ENCODE peak calls at places on chromosomes 1 and 21, in five cellular contexts. G is psoas muscle, V is IMR-90, H is AG04450, F is SK-N-SH. X is an unnamed sample.

GRCh38 chr1:171655215-171656116 is 3.0 kb upstream of the MYOC start:
- DNase-seq in V (peak; percentile 48), G (peak; percentile 90), H (no peak), F (peak; percentile 56), X (peak; percentile 74)

GRCh38 chr1:20058531-20058930 is 11.5 kb upstream of the PLA2G5 start:
- DNase-seq in G (no peak), F (no peak), V (peak; percentile 82), H (peak; percentile 58), X (no peak)

GRCh38 chr1:220884109-220884980 is 5.1 kb downstream of the HLX start:
- DNase-seq in G (no peak), F (no peak), H (no peak), V (no peak), X (peak; percentile 57)

GRCh38 chr1:36913523-36914060 is 120.7 kb downstream of the GRIK3 start:
- DNase-seq in H (no peak), G (no peak), V (no peak), F (no peak), X (no peak)

GRCh38 chr1:46589529-46589928 is 14.5 kb downstream of the MKNK1 start:
- DNase-seq in H (no peak), V (no peak), F (no peak), G (no peak), X (no peak)

GRCh38 chr21:36606292-36606982 is 92.5 kb upstream of the SIM2 start:
- DNase-seq in V (no peak), G (no peak), H (no peak), F (no peak), X (no peak)

GRCh38 chr21:21387891-21388290 is 389.7 kb downstream of the NCAM2 start:
- DNase-seq in F (no peak), H (no peak), V (no peak), G (no peak), X (no peak)

GRCh38 chr1:152461544-152461943 is 47.5 kb upstream of the CRNN start:
- DNase-seq in F (peak; percentile 44), G (no peak), V (peak; percentile 38), H (no peak), X (no peak)

GRCh38 chr1:48878191-48878940 is 101.7 kb upstream of the BEND5 start:
- DNase-seq in F (peak; percentile 30), V (peak; percentile 31), G (no peak), H (no peak), X (no peak)

GRCh38 chr1:116314305-116314919 is 58.6 kb upstream of the ATP1A1 start:
- DNase-seq in F (no peak), V (no peak), H (no peak), G (no peak), X (no peak)

GRCh38 chr1:161727343-161727924 is 6.1 kb downstream of the FCRLB start:
- DNase-seq in F (no peak), H (peak; percentile 74), G (no peak), V (peak; percentile 84), X (no peak)

GRCh38 chr1:201775380-201775779 is 53.6 kb upstream of the IPO9 start:
- DNase-seq in F (no peak), V (no peak), H (no peak), G (no peak), X (no peak)

GRCh38 chr1:228744356-228744755 is 9.1 kb downstream of the RHOU start:
- DNase-seq in V (no peak), H (no peak), G (no peak), F (no peak), X (no peak)

GRCh38 chr1:54274448-54274847 is 74.5 kb downstream of the MRPL37 start:
- DNase-seq in G (peak; percentile 69), H (no peak), F (no peak), V (no peak), X (no peak)
- TF ChIP-seq CTCF in G (peak; percentile 31), H (no peak), F (no peak), V (no peak), X (no peak)

DNA sequence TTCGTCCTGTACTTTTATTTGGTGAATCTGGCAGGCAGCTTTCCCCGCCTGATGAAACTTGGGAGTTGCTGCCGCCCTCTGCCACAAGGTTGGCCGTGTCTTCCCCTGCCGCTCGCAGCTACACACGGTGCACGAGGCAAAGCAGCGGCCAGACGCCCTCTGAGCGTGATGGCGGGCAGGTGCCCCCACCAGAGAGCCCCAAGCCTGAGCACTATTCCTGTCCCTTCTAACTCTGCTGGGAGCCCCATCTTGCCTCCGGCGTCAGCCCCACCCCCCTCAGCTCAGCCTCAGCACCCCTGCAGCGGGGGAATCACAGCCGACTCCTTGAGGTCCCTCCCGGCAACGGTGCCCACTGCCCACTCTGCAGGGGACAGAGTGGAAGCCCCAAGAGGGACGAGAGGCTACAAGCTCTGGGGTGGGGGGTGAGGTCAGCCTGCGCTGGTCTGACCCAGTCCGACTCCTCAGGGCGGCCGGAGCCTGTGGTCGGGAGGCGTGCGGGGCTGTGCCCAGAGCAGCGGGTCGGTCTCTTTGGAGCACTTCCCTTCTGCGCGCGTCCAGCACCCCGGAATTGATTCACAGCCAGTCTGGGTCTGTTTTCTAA is 41.3 kb downstream of the RIPK4 start:
- DNase-seq in V (no peak), F (no peak), H (no peak), G (peak; percentile 56), X (no peak)
- H3K4me3 ChIP-seq in V (no peak overlapping the region), F (no peak overlapping the region), H (no peak overlapping the region), G (no peak overlapping the region), X (no peak overlapping the region)

GRCh38 chr1:215518594-215518993 is 48.5 kb upstream of the KCTD3 start:
- DNase-seq in H (no peak), V (no peak), F (no peak), G (no peak), X (no peak)

GRCh38 chr1:215521279-215521678 is 45.8 kb upstream of the KCTD3 start:
- DNase-seq in H (no peak), V (no peak), F (no peak), G (no peak), X (no peak)

GRCh38 chr1:215523128-215523861 is 43.8 kb upstream of the KCTD3 start:
- DNase-seq in H (no peak), G (no peak), F (no peak), V (peak; percentile 52), X (no peak)

GRCh38 chr1:215517441-215517891 is 49.6 kb upstream of the KCTD3 start:
- DNase-seq in G (no peak), V (peak; percentile 91), H (peak; percentile 65), F (no peak), X (no peak)
- TF ChIP-seq CTCF in G (no peak), V (peak; percentile 47), H (peak; percentile 55), F (peak; percentile 51), X (no peak)

DNA sequence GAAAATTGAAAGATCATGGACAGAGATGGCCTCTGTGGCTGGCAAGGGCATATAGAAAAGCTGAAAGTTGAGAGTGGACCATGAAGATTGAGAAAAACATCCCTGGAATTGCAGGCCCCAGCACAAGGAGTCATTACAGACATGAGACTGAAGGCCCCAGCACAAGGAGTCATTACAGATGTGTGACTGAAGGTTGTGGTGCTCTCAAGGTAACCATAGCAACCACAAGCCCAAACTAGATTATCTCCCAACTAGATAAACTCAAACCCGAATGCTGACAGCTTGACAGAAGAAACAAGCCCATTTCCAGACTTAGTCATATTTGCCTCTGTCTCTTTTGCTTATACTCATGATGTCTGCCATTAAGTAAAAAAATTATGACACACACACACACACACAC is 1252.1 kb upstream of the ADGRL4 start:
- DNase-seq in V (no peak), G (no peak), H (no peak), F (peak; percentile 4), X (no peak)
- H3K4me3 ChIP-seq in V (no peak overlapping the region), G (no peak overlapping the region), H (no peak overlapping the region), F (no peak overlapping the region), X (no peak overlapping the region)

GRCh38 chr1:231883382-231883781 is 256.8 kb downstream of the DISC1 start:
- DNase-seq in H (no peak), V (no peak), G (no peak), F (no peak), X (no peak)
- TF ChIP-seq CTCF in H (no peak), V (no peak), G (no peak), F (no peak), X (no peak)

GRCh38 chr1:197924516-197925123 is 7.4 kb downstream of the LHX9 start:
- DNase-seq in H (peak; percentile 16), F (peak; percentile 74), V (peak; percentile 61), G (no peak), X (peak; percentile 45)

GRCh38 chr1:197933016-197933415 is 15.8 kb downstream of the LHX9 start:
- DNase-seq in V (no peak), H (no peak), F (no peak), G (no peak), X (no peak)

GRCh38 chr1:197927908-197928665 is 10.9 kb downstream of the LHX9 start:
- DNase-seq in H (no peak), F (no peak), G (no peak), V (no peak), X (no peak)

GRCh38 chr1:197933647-197934046 is 16.5 kb downstream of the LHX9 start:
- DNase-seq in F (no peak), G (no peak), V (no peak), H (no peak), X (no peak)

DNA sequence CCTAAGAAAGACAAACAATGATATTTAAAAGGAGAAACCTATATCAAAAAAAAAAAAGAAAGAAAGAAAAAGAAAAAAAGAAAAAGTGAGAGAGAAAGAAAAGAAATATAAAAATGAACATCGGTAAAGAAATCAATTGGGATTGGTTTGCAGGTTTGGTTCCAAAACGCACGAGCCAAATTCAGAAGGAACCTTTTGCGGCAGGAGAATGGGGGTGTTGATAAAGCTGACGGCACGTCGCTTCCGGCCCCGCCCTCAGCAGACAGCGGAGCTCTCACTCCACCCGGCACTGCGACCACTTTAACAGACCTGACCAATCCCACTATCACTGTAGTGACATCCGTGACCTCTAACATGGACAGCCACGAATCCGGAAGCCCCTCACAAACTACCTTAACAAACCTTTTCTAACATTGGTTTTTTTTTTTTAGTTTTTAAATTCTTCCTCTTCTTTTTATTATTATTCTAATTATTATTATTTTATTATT is 11.7 kb downstream of the LHX9 start:
- DNase-seq in F (no peak), G (no peak), H (no peak), V (no peak), X (no peak)
- H3K4me3 ChIP-seq in F (no peak overlapping the region), G (no peak overlapping the region), H (peak overlapping the region; percentile 50), V (peak overlapping the region; percentile 45), X (no peak overlapping the region)